ENCODE peak calls at places on chromosomes 11 and 22, in nine cellular contexts. K is suprapubic skin; T is astrocyte; Z is activated CD4-positive, alpha-beta T cell treated with anti-CD3 and anti-CD28 coated beads, Interleukin-2, amount 50 U/mL, for 48 hours; Q is aorta; H is AG08396; R is stimulated activated CD8-positive, alpha-beta memory T cell treated with anti-CD3 and anti-CD28 coated beads, Interleukin-12 subunit alpha, Interleukin-12 subunit beta, amount 100 ng/mL, for 4 hours; B is LHCN-M2; P is nephron progenitor cell. W is an unnamed sample.

GRCh38 chr11:45399166-45399565 is 113.0 kb upstream of the SYT13 start:
- DNase-seq in Z (no peak), T (no peak), B (no peak), Q (no peak), P (no peak), H (no peak), R (no peak), K (peak; percentile 15), W (no peak)

GRCh38 chr11:1819115-1819514 is 15.7 kb upstream of the SYT8 start:
- DNase-seq in Q (no peak), P (no peak), H (no peak), R (no peak), K (no peak), B (no peak), T (no peak), Z (no peak), W (no peak)

GRCh38 chr11:118078972-118079411 is 2.1 kb downstream of the TMPRSS4 start:
- DNase-seq in H (no peak), K (no peak), P (peak; percentile 46), Z (no peak), B (no peak), R (no peak), T (no peak), Q (no peak), W (no peak)

GRCh38 chr11:83151274-83151977 is 5.5 kb upstream of the PCF11 start:
- DNase-seq in T (no peak), Z (no peak), K (no peak), P (no peak), B (no peak), Q (no peak), R (no peak), H (no peak), W (no peak)

GRCh38 chr11:68905421-68906360 is 2.0 kb downstream of the IGHMBP2 start:
- DNase-seq in K (no peak), P (no peak), R (no peak), H (no peak), T (no peak), B (no peak), Q (peak; percentile 48), Z (no peak), W (no peak)

GRCh38 chr11:130136107-130136506 is 23.5 kb upstream of the ST14 start:
- DNase-seq in Z (no peak), H (no peak), Q (no peak), P (no peak), K (no peak), T (no peak), B (no peak), R (no peak), W (no peak)

GRCh38 chr11:18775492-18776292 is 15.9 kb downstream of the PTPN5 start:
- DNase-seq in Z (peak; percentile 77), R (no peak), P (peak; percentile 88), Q (no peak), K (no peak), H (peak; percentile 29), T (peak; percentile 5), B (peak; percentile 37), W (peak; percentile 46)

GRCh38 chr11:98227266-98227665 is 793.5 kb upstream of the CNTN5 start:
- DNase-seq in R (no peak), P (no peak), B (no peak), Q (no peak), T (no peak), H (no peak), K (no peak), Z (no peak), W (no peak)

GRCh38 chr22:40797427-40797826 is 21.7 kb downstream of the SLC25A17 start:
- DNase-seq in H (peak; percentile 21), K (no peak), R (no peak), B (peak; percentile 22), P (no peak), T (peak; percentile 50), Z (no peak), Q (no peak), W (no peak)

GRCh38 chr11:82547163-82547560 is 186.5 kb downstream of the FAM181B start:
- DNase-seq in P (peak; percentile 9), Z (no peak), R (no peak), K (no peak), T (no peak), B (no peak), Q (no peak), H (no peak), W (no peak)

GRCh38 chr11:131118247-131118646 is 202.0 kb upstream of the SNX19 start:
- DNase-seq in K (no peak), P (no peak), Z (no peak), H (no peak), T (no peak), Q (no peak), B (no peak), R (no peak), W (no peak)

GRCh38 chr11:113864410-113864809 is 11.0 kb downstream of the USP28 start:
- DNase-seq in Z (no peak), P (no peak), R (no peak), K (no peak), B (no peak), T (no peak), H (no peak), Q (no peak), W (no peak)

GRCh38 chr22:29813563-29813962 is 24.5 kb downstream of the ASCC2 start:
- DNase-seq in T (no peak), Q (no peak), H (no peak), K (no peak), Z (no peak), R (no peak), P (no peak), B (peak; percentile 37), W (no peak)

GRCh38 chr11:43789700-43790443 is 90.8 kb upstream of the ALKBH3 start:
- DNase-seq in P (no peak), T (peak; percentile 72), R (no peak), Q (no peak), K (no peak), B (peak; percentile 81), Z (no peak), H (peak; percentile 6), W (no peak)

GRCh38 chr11:78223320-78223954 is 34.7 kb downstream of the USP35 start:
- DNase-seq in H (no peak), B (no peak), R (no peak), Q (no peak), K (peak; percentile 20), P (no peak), T (no peak), Z (no peak), W (no peak)

GRCh38 chr11:128726464-128727139 is 32.7 kb downstream of the FLI1 start:
- DNase-seq in Z (no peak), P (no peak), T (no peak), R (no peak), H (no peak), B (no peak), Q (no peak), K (no peak), W (no peak)

GRCh38 chr11:60371854-60372253 is 6.5 kb upstream of the MS4A7 start:
- DNase-seq in R (no peak), Q (no peak), Z (no peak), H (no peak), T (no peak), P (no peak), B (peak; percentile 12), K (no peak), W (no peak)

GRCh38 chr22:49373801-49374226 is 453.9 kb downstream of the BRD1 start:
- DNase-seq in Z (no peak), T (no peak), K (peak; percentile 56), Q (peak; percentile 50), B (no peak), R (no peak), P (no peak), H (no peak), W (no peak)

GRCh38 chr11:83293436-83293732 is 7.2 kb upstream of the CCDC90B start:
- DNase-seq in B (no peak), Q (no peak), T (no peak), P (no peak), K (no peak), H (no peak), R (no peak), Z (no peak), W (no peak)

GRCh38 chr11:46336781-46337180 is 10.5 kb upstream of the DGKZ start:
- DNase-seq in Q (no peak), R (no peak), Z (no peak), K (no peak), H (no peak), B (peak; percentile 55), P (no peak), T (peak; percentile 25), W (no peak)

GRCh38 chr11:67468509-67468834 is 579 bp downstream of the TMEM134 start:
- DNase-seq in H (no peak), T (no peak), K (no peak), P (no peak), R (no peak), Q (no peak), Z (peak; percentile 51), B (no peak), W (no peak)

GRCh38 chr22:23133922-23134321 is 7.9 kb downstream of the RSPH14 start:
- DNase-seq in R (no peak), K (no peak), P (no peak), H (no peak), T (no peak), Q (no peak), Z (no peak), B (no peak), W (no peak)

GRCh38 chr22:28703436-28703835 is 23.8 kb upstream of the TTC28 start:
- DNase-seq in Z (no peak), K (no peak), Q (no peak), R (no peak), T (no peak), H (no peak), P (no peak), B (no peak), W (no peak)

GRCh38 chr22:50281957-50282356 is 11.8 kb upstream of the MAPK11 start:
- DNase-seq in T (no peak), P (no peak), Z (no peak), Q (no peak), R (no peak), K (no peak), B (no peak), H (peak; percentile 32), W (no peak)

GRCh38 chr11:45247433-45247832 is 38.7 kb downstream of the SYT13 start:
- DNase-seq in K (no peak), Q (no peak), B (no peak), P (no peak), T (no peak), R (no peak), Z (no peak), H (no peak), W (no peak)